ENCODE peak calls at places on chromosomes 16 and 17, in eight cellular contexts. V is nephron progenitor cell; L is epithelial cell of prostate; Y is fibroblast of mammary gland; X is COLO829; H is activated CD4-positive, alpha-beta T cell treated with anti-CD3 and anti-CD28 coated beads, Interleukin-2, amount 10 ng/mL, durations not matched to agents 7 days and 5 days; R is mucosa of descending colon; G is NCI-H1092. B is an unnamed sample.
A peak's percentile ranks its signal among the peaks of the same experiment; 100 is the strongest.

GRCh38 chr17:67390646-67391480 is 13.8 kb downstream of the PITPNC1 start:
- DNase-seq in L (peak; percentile 82), G (peak; percentile 22), Y (peak; percentile 99), H (peak; percentile 75), V (peak; percentile 25), X (peak; percentile 77), R (no peak), B (no peak)

GRCh38 chr17:56939869-56940484 is 20.9 kb downstream of the COIL start:
- DNase-seq in G (peak; percentile 23), Y (peak; percentile 64), V (no peak), R (no peak), X (peak; percentile 55), L (no peak), H (peak; percentile 13), B (peak; percentile 30)

GRCh38 chr16:86966781-86967180 is 350.4 kb downstream of the C16orf95 start:
- DNase-seq in H (no peak), L (no peak), G (no peak), R (no peak), V (no peak), Y (no peak), X (no peak), B (no peak)

GRCh38 chr16:56279132-56279531 is 87.8 kb downstream of the GNAO1 start:
- DNase-seq in H (peak; percentile 74), G (no peak), X (no peak), Y (no peak), L (no peak), R (peak; percentile 73), V (no peak), B (no peak)

GRCh38 chr17:14522795-14523387 is 222.0 kb downstream of the HS3ST3B1 start:
- DNase-seq in V (no peak), X (no peak), R (no peak), H (no peak), Y (no peak), L (no peak), G (no peak), B (no peak)

GRCh38 chr17:8016632-8017424 is 14.4 kb downstream of the GUCY2D start:
- DNase-seq in H (peak; percentile 68), X (no peak), V (peak; percentile 70), Y (peak; percentile 46), G (peak; percentile 23), R (no peak), L (no peak), B (peak; percentile 6)

GRCh38 chr16:21162661-21163151 is 4.2 kb downstream of the LDAF1 start:
- DNase-seq in G (no peak), Y (peak; percentile 49), H (no peak), R (no peak), X (no peak), V (no peak), L (no peak), B (no peak)

GRCh38 chr16:66911112-66911511 is 7.6 kb downstream of the CDH16 start:
- DNase-seq in H (no peak), G (no peak), Y (no peak), R (no peak), V (no peak), L (peak; percentile 29), X (no peak), B (no peak)

GRCh38 chr17:28468781-28469180 is 4.7 kb upstream of the SLC13A2 start:
- DNase-seq in Y (no peak), L (no peak), R (no peak), H (no peak), X (no peak), G (no peak), V (no peak), B (no peak)